ENCODE peak calls at places on chromosomes 6 and 20, in six cellular contexts. B is A549, Y is IMR-90, U is thyroid gland, A is adrenal gland, R is uterus. G is an unnamed sample.

GRCh38 chr6:108837236-108837971 is 10.8 kb upstream of the ARMC2 start:
- DNase-seq in R (no peak), U (no peak), B (no peak), Y (peak), A (no peak), G (no peak)

GRCh38 chr20:50904067-50904570 is 27.1 kb downstream of the ADNP start:
- DNase-seq in U (peak), Y (no peak), R (no peak), B (no peak), A (no peak), G (no peak)

GRCh38 chr6:78243519-78243918 is 590.7 kb downstream of the MEI4 start:
- DNase-seq in B (no peak), Y (peak), A (no peak), U (no peak), R (no peak), G (no peak)

GRCh38 chr6:130425532-130425931 is 59.7 kb downstream of the TMEM200A start:
- DNase-seq in R (no peak), B (no peak), A (no peak), Y (peak), U (no peak), G (no peak)

GRCh38 chr20:20450461-20451027 is 82.6 kb downstream of the INSM1 start:
- DNase-seq in B (no peak), U (peak), Y (no peak), R (no peak), A (no peak), G (no peak)

GRCh38 chr20:53737404-53738038 is 143.9 kb upstream of the ZNF217 start:
- DNase-seq in A (no peak), Y (no peak), R (no peak), B (no peak), U (no peak), G (no peak)

GRCh38 chr20:47099093-47099492 is 204.4 kb downstream of the EYA2 start:
- DNase-seq in Y (no peak), A (no peak), U (no peak), R (no peak), B (no peak), G (no peak)

GRCh38 chr20:54178256-54178655 is 4.5 kb upstream of the CYP24A1 start:
- DNase-seq in A (no peak), U (no peak), Y (no peak), R (no peak), B (no peak), G (no peak)

GRCh38 chr20:24164360-24164759 is 175.8 kb upstream of the GGTLC1 start:
- DNase-seq in U (no peak), R (no peak), A (no peak), B (peak), Y (no peak), G (no peak)

GRCh38 chr6:168284187-168284586 is 35.4 kb downstream of the DACT2 start:
- DNase-seq in Y (no peak), U (no peak), A (no peak), B (no peak), R (no peak), G (no peak)

GRCh38 chr6:169935348-169935718 is 183.9 kb downstream of the ERMARD start:
- DNase-seq in U (peak), Y (no peak), R (no peak), A (no peak), B (no peak), G (no peak)

GRCh38 chr20:51600016-51600420 is 57.5 kb upstream of the NFATC2 start:
- DNase-seq in A (no peak), B (no peak), Y (no peak), R (no peak), U (no peak), G (no peak)

GRCh38 chr20:34262488-34263288 is 21.5 kb downstream of the ASIP start:
- DNase-seq in B (no peak), U (peak), Y (peak), R (peak), A (peak), G (peak)

GRCh38 chr6:151747890-151748289 is 59.6 kb upstream of the ESR1 start:
- DNase-seq in B (no peak), Y (no peak), R (no peak), A (no peak), U (no peak), G (no peak)

DNA sequence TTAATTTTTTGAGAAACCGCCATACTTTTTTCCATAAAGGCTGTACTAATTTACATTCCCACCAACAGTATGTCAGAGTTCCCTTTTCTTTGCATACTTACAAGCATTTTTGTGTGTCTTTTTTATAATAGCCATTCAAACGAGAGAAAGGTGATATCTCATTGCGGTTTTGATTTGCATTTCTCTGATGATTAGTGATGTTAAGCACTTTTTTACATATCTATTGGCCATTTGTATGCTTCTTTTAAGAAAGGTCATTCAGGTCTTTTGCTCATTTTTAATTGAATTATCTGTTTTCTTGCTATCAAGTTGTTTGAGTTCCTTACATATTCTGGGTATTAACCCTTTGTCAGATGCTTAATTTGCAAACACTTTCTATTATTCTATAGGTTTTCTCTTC is 176.1 kb upstream of the UFL1 start:
- DNase-seq in A (no peak), B (no peak), R (no peak), Y (no peak), U (no peak), G (no peak)
- TF ChIP-seq CTCF in A (no peak), B (no peak), R (no peak), Y (no peak), U (no peak), G (no peak)

GRCh38 chr6:62285612-62286469 is at the start of gene KHDRBS2:
- DNase-seq in U (peak), R (peak), Y (no peak), B (peak), A (peak), G (peak)

GRCh38 chr6:62288562-62288961 is 2.5 kb upstream of the KHDRBS2 start:
- DNase-seq in R (no peak), U (no peak), B (no peak), Y (no peak), A (no peak), G (no peak)

GRCh38 chr6:62284725-62285124 is 1.3 kb downstream of the KHDRBS2 start:
- DNase-seq in A (no peak), U (no peak), B (no peak), Y (no peak), R (no peak), G (no peak)

GRCh38 chr6:62288974-62289373 is 2.9 kb upstream of the KHDRBS2 start:
- DNase-seq in R (no peak), B (no peak), Y (no peak), A (no peak), U (no peak), G (no peak)

DNA sequence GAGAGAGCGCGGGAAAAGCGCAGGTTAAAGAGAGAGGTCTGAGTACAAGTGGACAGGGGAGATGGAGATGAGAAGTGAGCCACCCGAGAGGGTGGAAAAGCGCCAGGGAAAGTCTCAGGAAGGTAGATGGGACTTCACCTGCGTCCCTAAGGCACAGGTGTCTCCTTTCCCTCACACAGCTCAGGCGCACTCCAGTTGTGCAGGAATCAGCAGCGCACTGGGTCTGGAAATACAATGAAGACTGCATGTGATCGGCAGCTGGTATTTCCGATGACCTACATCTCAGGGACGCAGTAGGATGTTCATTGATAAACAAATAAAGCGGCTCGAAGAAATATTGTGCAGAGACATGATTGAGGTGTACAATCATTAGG is 432 bp upstream of the KHDRBS2 start:
- DNase-seq in Y (no peak), B (no peak), R (no peak), A (no peak), U (no peak), G (no peak)
- H3K4me3 ChIP-seq in Y (no peak), B (no peak), R (peak), A (peak), U (no peak), G (no peak)

GRCh38 chr20:38031957-38032356 is 1.3 kb downstream of the TTI1 start:
- DNase-seq in R (no peak), A (no peak), Y (no peak), B (no peak), U (no peak), G (no peak)

GRCh38 chr20:38034108-38034649 is 633 bp downstream of the RPRD1B start:
- DNase-seq in A (no peak), Y (no peak), U (no peak), B (no peak), R (no peak), G (no peak)

GRCh38 chr20:38032585-38033329 is 499 bp downstream of the TTI1 start:
- DNase-seq in R (no peak), U (no peak), Y (no peak), A (no peak), B (no peak), G (no peak)

GRCh38 chr20:38034961-38035360 is 1.4 kb downstream of the RPRD1B start:
- DNase-seq in B (no peak), Y (no peak), R (no peak), U (no peak), A (no peak), G (no peak)

GRCh38 chr20:38033330-38034107 is at the start of the genes RPRD1B and TTI1:
- DNase-seq in R (peak), Y (peak), B (peak), U (peak), A (peak), G (peak)
- TF ChIP-seq POLR2A in R (peak), Y (peak), B (peak), U (peak), A (peak), G (peak)

DNA sequence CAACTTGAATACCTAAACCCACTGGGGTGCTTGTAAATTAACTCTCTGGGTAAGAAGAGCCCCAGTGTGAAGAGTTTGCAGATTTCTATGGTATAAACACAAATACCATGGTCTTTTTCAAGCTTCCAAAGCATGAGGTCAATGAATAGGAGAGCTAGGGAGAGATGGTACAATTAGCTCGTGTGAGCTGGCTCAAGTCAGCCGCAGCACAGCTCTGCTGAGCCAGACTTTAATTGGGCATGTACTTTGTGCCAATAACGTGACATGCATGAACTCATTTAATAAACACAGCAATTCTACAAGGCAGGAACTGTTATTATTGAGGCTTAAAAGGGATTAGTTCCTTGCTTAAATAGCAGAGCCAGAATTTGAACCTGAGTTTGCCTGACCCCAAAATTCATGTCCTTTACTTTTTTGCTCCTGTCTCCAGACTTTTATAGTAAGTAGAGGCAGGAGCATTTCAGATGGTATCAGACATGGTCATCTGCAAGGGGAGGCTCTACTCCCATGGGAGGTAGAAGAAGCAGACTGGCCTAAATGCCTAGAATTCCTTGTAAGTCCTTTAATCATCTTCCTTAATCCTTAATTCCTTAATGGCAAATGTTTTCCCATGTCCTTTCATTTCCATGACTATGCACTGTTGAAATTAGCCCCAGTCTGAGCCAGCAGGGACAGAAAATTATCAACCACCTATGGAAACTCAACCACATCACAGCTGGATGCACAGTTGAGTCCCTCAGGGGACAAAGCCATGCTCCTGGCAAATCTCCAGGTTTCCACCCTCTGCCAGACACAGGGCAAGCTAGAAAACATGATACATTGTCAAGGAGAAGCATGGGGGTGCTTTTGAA is 684.0 kb downstream of the KIF16B start:
- DNase-seq in R (no peak), U (peak), B (no peak), A (no peak), Y (no peak), G (no peak)
- TF ChIP-seq CTCF in R (no peak), U (no peak), B (no peak), A (no peak), Y (no peak), G (no peak)

DNA sequence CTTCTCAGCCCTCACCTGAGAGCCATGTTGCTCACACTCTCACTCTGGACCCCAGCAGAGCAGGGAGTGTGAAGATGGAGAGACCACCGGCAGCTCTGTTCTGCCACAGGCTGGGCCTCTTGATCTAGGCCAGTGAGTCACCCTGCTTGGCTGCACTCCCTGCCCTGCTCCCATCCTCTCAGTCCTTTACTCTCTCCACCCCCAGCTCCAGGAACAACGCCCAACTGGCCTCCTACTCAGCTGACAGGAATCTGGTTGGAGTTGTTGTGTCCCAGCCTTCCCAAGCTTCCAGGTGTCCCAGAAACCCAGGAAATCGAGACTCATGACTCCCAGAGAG is at the start of gene PSORS1C1:
- DNase-seq in A (peak), B (peak), R (peak), Y (peak), U (peak), G (peak)
- H3K4me3 ChIP-seq in A (peak), B (peak), R (peak), Y (no peak), U (no peak), G (peak)

GRCh38 chr20:63951398-63952209 is 4.6 kb downstream of the UCKL1 start:
- DNase-seq in U (peak), R (no peak), A (peak), B (no peak), Y (no peak), G (peak)
- TF ChIP-seq POLR2A in U (no peak), R (no peak), A (no peak), B (no peak), Y (no peak), G (peak)